ENCODE peak calls at places on chromosome 21, in six cellular contexts. U is NAMALWA, B is EH, C is NCI-H1092 treated with DMSO at 0.1 percent for 48 hours, L is putamen, A is uterus. F is an unnamed sample.

GRCh38 chr21:32412162-32412997 is at the start of gene EVA1C:
- DNase-seq in C (no peak), B (peak; percentile 53), U (no peak), L (peak; percentile 49), A (peak; percentile 77), F (peak; percentile 72)

GRCh38 chr21:42010507-42011493 is 640 bp upstream of the ZBTB21 start:
- DNase-seq in L (no peak), U (peak; percentile 50), A (peak; percentile 29), C (peak; percentile 74), B (peak; percentile 25), F (peak; percentile 79)

GRCh38 chr21:21039624-21040023 is 41.4 kb downstream of the NCAM2 start:
- DNase-seq in U (no peak), L (no peak), A (no peak), C (no peak), B (no peak), F (no peak)

GRCh38 chr21:25560151-25560783 is 47.0 kb downstream of the MRPL39 start:
- DNase-seq in L (no peak), C (no peak), A (no peak), U (no peak), B (no peak), F (no peak)

GRCh38 chr21:46667735-46668380 is 32.4 kb downstream of the PRMT2 start:
- DNase-seq in U (peak; percentile 30), C (peak; percentile 54), A (no peak), L (no peak), B (peak; percentile 34), F (peak; percentile 79)

GRCh38 chr21:42289926-42290325 is 25.3 kb downstream of the TFF3 start:
- DNase-seq in B (no peak), U (no peak), L (peak; percentile 28), C (no peak), A (no peak), F (no peak)

GRCh38 chr21:44455524-44456206 is 355 bp downstream of the LRRC3 start:
- DNase-seq in U (no peak), B (peak; percentile 1), A (no peak), C (peak; percentile 52), L (no peak), F (peak; percentile 79)

GRCh38 chr21:37166733-37167132 is 93.7 kb downstream of the TTC3 start:
- DNase-seq in U (peak; percentile 36), A (no peak), B (peak; percentile 32), L (no peak), C (no peak), F (no peak)

GRCh38 chr21:34313116-34313515 is 50.7 kb upstream of the KCNE2 start:
- DNase-seq in B (peak; percentile 61), C (no peak), L (no peak), A (no peak), U (no peak), F (no peak)

GRCh38 chr21:29299046-29299905 is 554 bp downstream of the BACH1 start:
- DNase-seq in L (peak; percentile 50), A (peak; percentile 53), B (peak; percentile 66), C (peak; percentile 55), U (peak; percentile 71), F (peak; percentile 90)

GRCh38 chr21:25708467-25709065 is 26.1 kb downstream of the ATP5PF start:
- DNase-seq in A (peak; percentile 22), B (peak; percentile 55), U (peak; percentile 70), L (peak; percentile 44), C (peak; percentile 47), F (no peak)

GRCh38 chr21:33936221-33937038 is 20.8 kb upstream of the ATP5PO start:
- DNase-seq in A (no peak), C (no peak), U (no peak), B (peak; percentile 11), L (no peak), F (no peak)

GRCh38 chr21:31141389-31142021 is 103.2 kb upstream of the KRTAP19-8 start:
- DNase-seq in B (no peak), A (no peak), C (no peak), U (no peak), L (no peak), F (no peak)

GRCh38 chr21:45950740-45951515 is 30.6 kb upstream of the COL6A1 start:
- DNase-seq in A (peak; percentile 82), U (no peak), L (no peak), C (peak; percentile 35), B (peak; percentile 57), F (peak; percentile 90)

GRCh38 chr21:21851205-21851604 is 853.0 kb downstream of the NCAM2 start:
- DNase-seq in L (no peak), C (no peak), U (no peak), A (no peak), B (no peak), F (no peak)

GRCh38 chr21:45998871-45999580 is 17.5 kb downstream of the COL6A1 start:
- DNase-seq in U (no peak), B (no peak), C (no peak), A (peak; percentile 20), L (no peak), F (peak; percentile 35)

GRCh38 chr21:25409992-25410391 is 197.3 kb downstream of the MRPL39 start:
- DNase-seq in B (no peak), A (no peak), L (no peak), U (peak; percentile 37), C (no peak), F (no peak)

GRCh38 chr21:37636152-37636860 is 269.7 kb downstream of the DYRK1A start:
- DNase-seq in A (no peak), U (no peak), L (no peak), C (no peak), B (peak; percentile 96), F (no peak)

GRCh38 chr21:41509733-41510132 is 1.8 kb upstream of the TMPRSS2 start:
- DNase-seq in A (no peak), U (no peak), L (no peak), C (no peak), B (no peak), F (no peak)

F was measured in aorta.